ENCODE peak calls at places on chromosomes 6 and 20, in four cellular contexts. S is lower lobe of right lung, I is dorsolateral prefrontal cortex, J is prostate gland. T is an unnamed sample.

GRCh38 chr6:52293067-52293466 is 8.5 kb upstream of the MCM3 start:
- DNase-seq in S (no peak), I (no peak), J (no peak), T (no peak)

GRCh38 chr20:63400486-63401210 is 39.5 kb upstream of the CHRNA4 start:
- DNase-seq in S (no peak), J (no peak), I (no peak), T (no peak)

GRCh38 chr20:48761023-48761785 is 66.6 kb downstream of the PREX1 start:
- DNase-seq in S (peak), J (no peak), I (no peak), T (peak)

GRCh38 chr6:45757443-45758121 is 258.1 kb downstream of the CLIC5 start:
- DNase-seq in I (no peak), J (no peak), S (no peak), T (no peak)

GRCh38 chr6:25130518-25130917 is 148.7 kb upstream of the CARMIL1 start:
- DNase-seq in J (no peak), S (no peak), I (no peak), T (no peak)

GRCh38 chr6:98832282-98833100 is 1.9 kb upstream of the POU3F2 start:
- DNase-seq in J (no peak), I (peak), S (no peak), T (no peak)

GRCh38 chr6:76789580-76789979 is 673.7 kb downstream of the HTR1B start:
- DNase-seq in I (no peak), S (no peak), J (no peak), T (no peak)

GRCh38 chr6:13814938-13815575 is 700 bp upstream of the MCUR1 start:
- DNase-seq in S (no peak), J (no peak), I (no peak), T (no peak)

GRCh38 chr6:53847796-53848314 is 53.0 kb downstream of the LRRC1 start:
- DNase-seq in S (no peak), I (no peak), J (no peak), T (no peak)

GRCh38 chr6:111591901-111592461 is 13.7 kb downstream of the TRAF3IP2 start:
- DNase-seq in S (no peak), I (no peak), J (no peak), T (no peak)
- H3K27ac ChIP-seq in S (peak), I (no peak), J (peak), T (no peak)

GRCh38 chr6:18837013-18837412 is 449.9 kb downstream of the RNF144B start:
- DNase-seq in S (no peak), I (no peak), J (no peak), T (no peak)
- TF ChIP-seq CTCF in S (no peak), I (no peak), J (no peak), T (no peak)

DNA sequence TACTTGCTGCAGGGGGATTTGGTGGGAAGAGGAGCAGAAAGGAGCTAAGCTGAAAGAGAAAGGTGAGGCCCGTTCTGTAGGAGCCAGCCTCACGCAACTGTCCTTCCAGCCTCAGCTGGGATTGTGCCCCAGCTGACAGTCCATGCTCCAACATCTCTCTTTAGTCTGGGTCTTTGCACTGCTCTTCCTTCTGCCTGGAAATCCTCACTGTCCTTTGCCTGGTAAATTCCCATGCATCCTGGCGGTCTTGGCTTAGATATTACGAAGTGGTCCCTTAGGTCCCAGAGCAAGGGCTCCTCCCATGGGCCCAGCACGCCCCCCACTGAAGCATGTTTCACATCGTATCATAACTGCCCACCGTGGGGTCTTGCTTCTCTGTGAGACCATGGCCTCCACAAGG is 52.2 kb downstream of the FGD2 start:
- DNase-seq in S (no peak), J (no peak), I (no peak), T (no peak)
- H3K4me3 ChIP-seq in S (no peak), J (no peak), I (no peak), T (no peak)

GRCh38 chr6:31399589-31400466 is 3.6 kb upstream of the MICA start:
- DNase-seq in J (peak), I (peak), S (peak), T (peak)

GRCh38 chr6:31400467-31401289 is 2.7 kb upstream of the MICA start:
- DNase-seq in J (peak), I (peak), S (peak), T (peak)

GRCh38 chr6:31402324-31403282 is 792 bp upstream of the MICA start:
- DNase-seq in J (peak), I (no peak), S (no peak), T (peak)

GRCh38 chr6:31403283-31403989 is at the start of gene MICA:
- DNase-seq in I (peak), J (peak), S (peak), T (peak)

GRCh38 chr6:31401403-31401802 is 2.0 kb upstream of the MICA start:
- DNase-seq in I (no peak), J (peak), S (no peak), T (no peak)
- H3K27ac ChIP-seq in I (no peak), J (peak), S (peak), T (peak)

GRCh38 chr6:28530777-28531176 is 5.1 kb downstream of the GPX5 start:
- DNase-seq in S (no peak), I (no peak), J (no peak), T (no peak)

GRCh38 chr6:28534880-28535279 is 9.2 kb downstream of the GPX5 start:
- DNase-seq in S (no peak), I (no peak), J (no peak), T (no peak)

GRCh38 chr6:28537065-28537464 is 11.4 kb downstream of the GPX5 start:
- DNase-seq in J (no peak), I (no peak), S (no peak), T (no peak)

DNA sequence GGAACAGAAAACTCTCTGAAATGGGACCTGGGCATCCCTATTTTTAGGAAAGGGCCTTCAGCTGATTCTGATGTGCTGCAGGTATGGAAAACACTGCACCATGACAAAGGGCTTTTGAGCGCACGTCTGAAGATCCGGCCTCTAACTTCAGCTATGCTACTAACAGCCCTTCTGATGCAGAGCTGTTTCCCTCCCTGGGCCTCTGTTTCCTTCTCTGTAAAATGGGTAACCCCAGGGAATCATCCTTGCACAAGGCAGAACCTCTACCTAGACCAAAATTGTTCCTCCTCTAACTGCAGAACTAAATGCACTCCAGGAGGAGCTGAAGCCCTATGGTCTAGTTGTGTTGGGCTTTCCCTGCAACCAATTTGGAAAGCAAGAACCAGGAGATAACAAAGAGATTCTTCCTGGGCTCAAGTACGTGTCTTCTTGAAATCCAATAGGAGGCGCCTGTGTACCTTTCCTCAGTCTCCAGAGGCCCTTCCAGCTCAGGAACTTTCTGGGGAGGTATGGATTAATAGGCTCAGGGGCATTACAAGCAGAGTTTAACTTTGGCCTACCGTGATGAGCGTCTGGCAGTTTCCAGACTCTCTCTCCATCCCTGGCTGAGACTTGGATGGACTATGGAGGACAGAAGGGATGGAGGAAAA is 5.9 kb downstream of the GPX5 start:
- DNase-seq in I (no peak), S (no peak), J (no peak), T (no peak)
- TF ChIP-seq CTCF in I (no peak), S (no peak), J (no peak), T (no peak)

GRCh38 chr20:41248371-41249024 is 69.0 kb downstream of the ZHX3 start:
- DNase-seq in I (no peak), S (no peak), J (peak), T (peak)
- H3K4me3 ChIP-seq in I (no peak), S (no peak), J (no peak), T (no peak)

DNA sequence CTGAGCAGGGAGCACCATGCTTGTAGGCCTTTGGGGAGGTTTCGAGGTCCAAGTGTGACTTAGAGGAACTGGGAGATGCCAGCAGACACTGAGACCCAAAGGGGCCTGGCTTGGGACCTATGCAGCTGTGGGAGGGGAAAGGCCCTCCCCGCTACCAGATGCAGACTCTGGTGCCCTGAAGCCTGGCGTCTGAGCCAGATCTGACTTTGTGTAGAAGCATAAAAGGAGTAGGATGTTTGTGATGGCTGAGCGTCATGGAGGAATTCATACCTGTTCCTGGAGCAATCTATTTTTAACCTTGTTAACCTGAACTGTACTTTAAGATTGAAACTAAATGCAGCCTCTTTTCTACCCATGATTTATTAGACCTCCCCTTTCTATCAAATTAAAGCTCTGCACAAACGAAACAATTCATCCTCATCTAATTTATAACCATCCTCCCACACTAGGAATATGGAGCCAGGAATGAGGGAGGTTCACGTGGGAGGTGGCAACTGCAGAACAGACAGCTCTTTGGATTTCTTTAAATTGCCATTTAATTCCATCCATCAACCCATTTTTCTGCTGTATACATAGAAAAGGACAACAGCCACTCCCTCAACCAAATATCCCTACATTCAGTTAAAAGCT is 172.6 kb upstream of the AGPAT4 start:
- DNase-seq in S (no peak), I (no peak), J (no peak), T (no peak)
- H3K27ac ChIP-seq in S (no peak), I (peak), J (no peak), T (no peak)

GRCh38 chr6:57172136-57173055 is at the start of gene BAG2:
- DNase-seq in J (peak), I (peak), S (peak), T (peak)
- TF ChIP-seq CTCF in J (no peak), I (peak), S (peak), T (peak)

GRCh38 chr6:154440422-154441043 is 70.0 kb downstream of the CNKSR3 start:
- DNase-seq in I (no peak), S (no peak), J (no peak), T (no peak)
- H3K4me3 ChIP-seq in I (no peak), S (no peak), J (no peak), T (no peak)